ENCODE peak calls at places on chromosomes 7 and 10, in nine cellular contexts. One of them, this sample, is unnamed.

GRCh38 chr10:114874827-114875541 is 53.4 kb downstream of the FHIP2A start:
- DNase-seq in lower leg skin: no peak
- DNase-seq in progenitor cell of endocrine pancreas: no peak
- DNase-seq in ovary: no peak
- DNase-seq in A549: no peak
- DNase-seq in fibroblast of mammary gland: peak; percentile 45
- DNase-seq in astrocyte of the spinal cord: peak; percentile 75
- DNase-seq in RWPE1: no peak
- DNase-seq in CD14-positive monocyte: no peak
- DNase-seq in this sample: no peak

GRCh38 chr7:22860337-22860736 is 37.7 kb upstream of the TOMM7 start:
- DNase-seq in lower leg skin: peak; percentile 43
- DNase-seq in progenitor cell of endocrine pancreas: no peak
- DNase-seq in ovary: no peak
- DNase-seq in A549: no peak
- DNase-seq in fibroblast of mammary gland: no peak
- DNase-seq in astrocyte of the spinal cord: no peak
- DNase-seq in RWPE1: no peak
- DNase-seq in CD14-positive monocyte: no peak
- DNase-seq in this sample: no peak

GRCh38 chr10:21519981-21520436 is 5.5 kb downstream of the SKIDA1 start:
- DNase-seq in lower leg skin: no peak
- DNase-seq in progenitor cell of endocrine pancreas: no peak
- DNase-seq in ovary: no peak
- DNase-seq in A549: peak; percentile 33
- DNase-seq in fibroblast of mammary gland: peak; percentile 82
- DNase-seq in astrocyte of the spinal cord: peak; percentile 86
- DNase-seq in RWPE1: no peak
- DNase-seq in CD14-positive monocyte: no peak
- DNase-seq in this sample: no peak

GRCh38 chr7:6406121-6406520 is 41.6 kb downstream of the DAGLB start:
- DNase-seq in lower leg skin: no peak
- DNase-seq in progenitor cell of endocrine pancreas: no peak
- DNase-seq in ovary: no peak
- DNase-seq in A549: no peak
- DNase-seq in fibroblast of mammary gland: no peak
- DNase-seq in astrocyte of the spinal cord: no peak
- DNase-seq in RWPE1: no peak
- DNase-seq in CD14-positive monocyte: no peak
- DNase-seq in this sample: no peak

GRCh38 chr7:47799529-47799928 is 148.7 kb downstream of the PKD1L1 start:
- DNase-seq in lower leg skin: no peak
- DNase-seq in progenitor cell of endocrine pancreas: no peak
- DNase-seq in ovary: no peak
- DNase-seq in A549: no peak
- DNase-seq in fibroblast of mammary gland: no peak
- DNase-seq in astrocyte of the spinal cord: no peak
- DNase-seq in RWPE1: no peak
- DNase-seq in CD14-positive monocyte: no peak
- DNase-seq in this sample: no peak

GRCh38 chr7:106418094-106418493 is 133.3 kb upstream of the NAMPT start:
- DNase-seq in lower leg skin: no peak
- DNase-seq in progenitor cell of endocrine pancreas: no peak
- DNase-seq in ovary: no peak
- DNase-seq in A549: no peak
- DNase-seq in fibroblast of mammary gland: peak; percentile 79
- DNase-seq in astrocyte of the spinal cord: no peak
- DNase-seq in RWPE1: no peak
- DNase-seq in CD14-positive monocyte: peak; percentile 54
- DNase-seq in this sample: no peak

GRCh38 chr7:521221-522070 is 1.8 kb upstream of the PDGFA start:
- DNase-seq in lower leg skin: no peak
- DNase-seq in progenitor cell of endocrine pancreas: no peak
- DNase-seq in ovary: peak; percentile 65
- DNase-seq in A549: peak; percentile 55
- DNase-seq in fibroblast of mammary gland: peak; percentile 19
- DNase-seq in astrocyte of the spinal cord: peak; percentile 52
- DNase-seq in RWPE1: no peak
- DNase-seq in CD14-positive monocyte: no peak
- DNase-seq in this sample: no peak

GRCh38 chr10:46546591-46547330 is 9.7 kb downstream of the GPRIN2 start:
- DNase-seq in lower leg skin: peak; percentile 94
- DNase-seq in progenitor cell of endocrine pancreas: peak; percentile 10
- DNase-seq in ovary: peak; percentile 38
- DNase-seq in A549: no peak
- DNase-seq in fibroblast of mammary gland: no peak
- DNase-seq in astrocyte of the spinal cord: no peak
- DNase-seq in RWPE1: peak; percentile 55
- DNase-seq in CD14-positive monocyte: peak; percentile 43
- DNase-seq in this sample: peak; percentile 79

GRCh38 chr10:43355749-43356371 is 15.6 kb upstream of the FXYD4 start:
- DNase-seq in lower leg skin: no peak
- DNase-seq in progenitor cell of endocrine pancreas: no peak
- DNase-seq in ovary: no peak
- DNase-seq in A549: peak; percentile 82
- DNase-seq in fibroblast of mammary gland: peak; percentile 60
- DNase-seq in astrocyte of the spinal cord: no peak
- DNase-seq in RWPE1: peak; percentile 42
- DNase-seq in CD14-positive monocyte: no peak
- DNase-seq in this sample: no peak

GRCh38 chr10:37871568-37872251 is 14.3 kb upstream of the ZNF248 start:
- DNase-seq in lower leg skin: no peak
- DNase-seq in progenitor cell of endocrine pancreas: no peak
- DNase-seq in ovary: no peak
- DNase-seq in A549: no peak
- DNase-seq in fibroblast of mammary gland: no peak
- DNase-seq in astrocyte of the spinal cord: no peak
- DNase-seq in RWPE1: no peak
- DNase-seq in CD14-positive monocyte: no peak
- DNase-seq in this sample: no peak

GRCh38 chr10:132845780-132846595 is 60.0 kb upstream of the NKX6-2 start:
- DNase-seq in lower leg skin: peak; percentile 72
- DNase-seq in progenitor cell of endocrine pancreas: peak; percentile 7
- DNase-seq in ovary: peak; percentile 17
- DNase-seq in A549: no peak
- DNase-seq in fibroblast of mammary gland: no peak
- DNase-seq in astrocyte of the spinal cord: no peak
- DNase-seq in RWPE1: no peak
- DNase-seq in CD14-positive monocyte: no peak
- DNase-seq in this sample: peak; percentile 36

GRCh38 chr10:4532467-4532866 is 293.5 kb upstream of the AKR1E2 start:
- DNase-seq in lower leg skin: no peak
- DNase-seq in progenitor cell of endocrine pancreas: no peak
- DNase-seq in ovary: no peak
- DNase-seq in A549: no peak
- DNase-seq in fibroblast of mammary gland: peak; percentile 95
- DNase-seq in astrocyte of the spinal cord: peak; percentile 50
- DNase-seq in RWPE1: peak; percentile 23
- DNase-seq in CD14-positive monocyte: no peak
- DNase-seq in this sample: no peak

GRCh38 chr10:75654777-75655176 is 223.4 kb downstream of the LRMDA start:
- DNase-seq in lower leg skin: no peak
- DNase-seq in progenitor cell of endocrine pancreas: no peak
- DNase-seq in ovary: no peak
- DNase-seq in A549: no peak
- DNase-seq in fibroblast of mammary gland: no peak
- DNase-seq in astrocyte of the spinal cord: no peak
- DNase-seq in RWPE1: no peak
- DNase-seq in CD14-positive monocyte: no peak
- DNase-seq in this sample: no peak

DNA sequence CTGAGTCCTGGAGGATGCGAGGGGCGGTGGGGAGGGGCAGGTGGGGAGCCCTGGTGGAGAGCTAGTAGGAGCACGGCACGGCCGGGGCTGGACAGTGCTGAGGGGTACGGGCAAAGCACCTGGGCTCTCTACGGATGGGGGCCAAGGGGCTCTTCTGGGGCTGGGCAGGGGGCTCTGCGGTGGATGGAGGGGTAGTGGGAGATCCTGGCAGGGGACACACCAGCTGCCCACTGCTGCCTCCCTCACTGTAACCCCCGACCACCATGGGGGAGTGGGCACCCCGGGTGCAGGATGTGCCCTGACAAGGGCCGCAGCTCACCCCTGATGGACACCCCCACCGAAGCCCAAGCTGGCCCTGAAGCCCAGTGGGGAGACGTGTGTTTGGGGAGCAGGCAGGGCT is 203.3 kb downstream of the ELFN1 start:
- DNase-seq in lower leg skin: no peak
- DNase-seq in progenitor cell of endocrine pancreas: no peak
- DNase-seq in ovary: no peak
- DNase-seq in A549: no peak
- DNase-seq in fibroblast of mammary gland: no peak
- DNase-seq in astrocyte of the spinal cord: no peak
- DNase-seq in RWPE1: no peak
- DNase-seq in CD14-positive monocyte: no peak
- DNase-seq in this sample: no peak
- TF ChIP-seq CTCF in lower leg skin: no peak
- TF ChIP-seq CTCF in progenitor cell of endocrine pancreas: no peak
- TF ChIP-seq CTCF in ovary: no peak
- TF ChIP-seq CTCF in A549: no peak
- TF ChIP-seq CTCF in fibroblast of mammary gland: no peak
- TF ChIP-seq CTCF in astrocyte of the spinal cord: no peak
- TF ChIP-seq CTCF in RWPE1: no peak
- TF ChIP-seq CTCF in CD14-positive monocyte: no peak
- TF ChIP-seq CTCF in this sample: no peak

DNA sequence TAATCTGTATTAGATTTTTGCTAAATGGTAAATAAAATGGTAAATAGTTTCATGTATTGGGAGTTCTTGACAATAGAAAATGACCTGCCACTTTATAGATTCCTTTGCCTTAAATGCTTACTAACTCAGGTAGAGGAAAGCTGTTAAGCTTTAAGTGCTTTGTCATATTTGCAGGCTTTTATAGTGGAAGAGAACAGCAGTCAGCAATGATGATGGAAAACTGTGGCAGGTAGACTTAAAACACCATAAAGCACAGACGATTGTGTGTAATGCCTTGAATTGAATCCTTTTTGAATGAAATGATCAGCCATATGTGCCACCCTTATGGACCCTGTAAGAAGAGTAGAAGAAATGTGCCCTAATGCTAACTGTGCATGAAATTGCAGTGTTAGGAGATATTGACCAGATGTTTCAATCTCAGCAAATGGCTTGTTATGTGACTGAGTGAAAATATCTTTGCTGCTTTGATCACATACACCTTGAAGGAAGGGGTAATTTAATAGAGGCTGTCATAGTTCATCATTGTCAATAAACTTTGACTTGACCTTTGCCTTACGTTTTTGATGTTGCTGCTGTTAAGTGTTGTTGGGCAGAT is 230.4 kb downstream of the ADK start:
- DNase-seq in lower leg skin: no peak
- DNase-seq in progenitor cell of endocrine pancreas: no peak
- DNase-seq in ovary: no peak
- DNase-seq in A549: no peak
- DNase-seq in fibroblast of mammary gland: no peak
- DNase-seq in astrocyte of the spinal cord: no peak
- DNase-seq in RWPE1: no peak
- DNase-seq in CD14-positive monocyte: no peak
- DNase-seq in this sample: no peak
- TF ChIP-seq CTCF in lower leg skin: no peak
- TF ChIP-seq CTCF in progenitor cell of endocrine pancreas: no peak
- TF ChIP-seq CTCF in ovary: no peak
- TF ChIP-seq CTCF in A549: no peak
- TF ChIP-seq CTCF in fibroblast of mammary gland: no peak
- TF ChIP-seq CTCF in astrocyte of the spinal cord: no peak
- TF ChIP-seq CTCF in RWPE1: no peak
- TF ChIP-seq CTCF in CD14-positive monocyte: no peak
- TF ChIP-seq CTCF in this sample: no peak

GRCh38 chr10:58409956-58410610 is 24.9 kb downstream of the TFAM start:
- DNase-seq in lower leg skin: no peak
- DNase-seq in progenitor cell of endocrine pancreas: no peak
- DNase-seq in ovary: no peak
- DNase-seq in A549: no peak
- DNase-seq in fibroblast of mammary gland: no peak
- DNase-seq in astrocyte of the spinal cord: no peak
- DNase-seq in RWPE1: no peak
- DNase-seq in CD14-positive monocyte: no peak
- DNase-seq in this sample: no peak

GRCh38 chr10:58415757-58416156 is 30.5 kb downstream of the TFAM start:
- DNase-seq in lower leg skin: no peak
- DNase-seq in progenitor cell of endocrine pancreas: no peak
- DNase-seq in ovary: no peak
- DNase-seq in A549: no peak
- DNase-seq in fibroblast of mammary gland: no peak
- DNase-seq in astrocyte of the spinal cord: no peak
- DNase-seq in RWPE1: no peak
- DNase-seq in CD14-positive monocyte: no peak
- DNase-seq in this sample: no peak

GRCh38 chr10:58414270-58415041 is 29.2 kb downstream of the TFAM start:
- DNase-seq in lower leg skin: no peak
- DNase-seq in progenitor cell of endocrine pancreas: no peak
- DNase-seq in ovary: no peak
- DNase-seq in A549: peak; percentile 82
- DNase-seq in fibroblast of mammary gland: peak; percentile 86
- DNase-seq in astrocyte of the spinal cord: peak; percentile 85
- DNase-seq in RWPE1: peak; percentile 46
- DNase-seq in CD14-positive monocyte: no peak
- DNase-seq in this sample: no peak

DNA sequence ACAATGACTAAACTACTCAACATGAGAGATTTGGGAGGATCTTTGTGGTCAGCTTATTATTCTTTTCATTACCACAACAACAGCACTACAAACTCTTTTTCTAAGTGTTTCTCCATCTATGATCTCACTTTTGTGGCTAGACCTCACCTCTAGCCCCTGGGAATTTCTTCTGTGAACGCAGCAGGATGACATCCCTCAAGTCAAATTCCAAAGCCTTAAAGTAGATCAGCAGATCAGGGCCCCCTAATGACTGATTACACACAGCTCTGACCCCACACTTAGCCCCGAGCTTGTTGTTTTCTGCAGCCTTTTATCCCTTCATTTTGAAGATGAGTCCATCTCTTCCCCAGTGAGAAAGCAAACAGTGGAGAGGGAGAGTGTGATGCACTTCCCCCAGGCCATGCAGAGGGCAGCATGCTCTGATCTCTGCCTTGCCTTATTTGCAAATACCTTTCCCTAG is 27.3 kb downstream of the TFAM start:
- DNase-seq in lower leg skin: no peak
- DNase-seq in progenitor cell of endocrine pancreas: no peak
- DNase-seq in ovary: no peak
- DNase-seq in A549: peak; percentile 76
- DNase-seq in fibroblast of mammary gland: peak; percentile 91
- DNase-seq in astrocyte of the spinal cord: peak; percentile 96
- DNase-seq in RWPE1: no peak
- DNase-seq in CD14-positive monocyte: no peak
- DNase-seq in this sample: no peak
- TF ChIP-seq CTCF in lower leg skin: no peak
- TF ChIP-seq CTCF in progenitor cell of endocrine pancreas: peak; percentile 9
- TF ChIP-seq CTCF in ovary: no peak
- TF ChIP-seq CTCF in A549: no peak
- TF ChIP-seq CTCF in fibroblast of mammary gland: peak; percentile 25
- TF ChIP-seq CTCF in astrocyte of the spinal cord: peak; percentile 18
- TF ChIP-seq CTCF in RWPE1: no peak
- TF ChIP-seq CTCF in CD14-positive monocyte: no peak
- TF ChIP-seq CTCF in this sample: peak; percentile 15

GRCh38 chr7:112214887-112215286 is 8.4 kb downstream of the ZNF277 start:
- DNase-seq in lower leg skin: no peak
- DNase-seq in progenitor cell of endocrine pancreas: no peak
- DNase-seq in ovary: no peak
- DNase-seq in A549: no peak
- DNase-seq in fibroblast of mammary gland: no peak
- DNase-seq in astrocyte of the spinal cord: no peak
- DNase-seq in RWPE1: no peak
- DNase-seq in CD14-positive monocyte: no peak
- DNase-seq in this sample: no peak
- TF ChIP-seq CTCF in lower leg skin: no peak
- TF ChIP-seq CTCF in progenitor cell of endocrine pancreas: no peak
- TF ChIP-seq CTCF in ovary: no peak
- TF ChIP-seq CTCF in A549: no peak
- TF ChIP-seq CTCF in fibroblast of mammary gland: no peak
- TF ChIP-seq CTCF in astrocyte of the spinal cord: no peak
- TF ChIP-seq CTCF in RWPE1: no peak
- TF ChIP-seq CTCF in CD14-positive monocyte: no peak
- TF ChIP-seq CTCF in this sample: peak; percentile 19

This sample was measured in RWPE2.